ENCODE peak calls at places on chromosome 19, in four cellular contexts. M is hepatocyte, K is neuronal stem cell, B is IMR-90. O is an unnamed sample.

GRCh38 chr19:31600731-31601295 is 251.6 kb upstream of the TSHZ3 start:
- DNase-seq in M (no peak), K (no peak), B (no peak), O (no peak)

GRCh38 chr19:18379803-18380747 is 5.9 kb upstream of the GDF15 start:
- DNase-seq in M (peak), K (no peak), B (peak), O (peak)

GRCh38 chr19:7013678-7014077 is 7.6 kb downstream of the MBD3L2B start:
- DNase-seq in M (no peak), K (no peak), B (no peak), O (peak)

GRCh38 chr19:21498651-21499050 is 6.8 kb upstream of the ZNF429 start:
- DNase-seq in M (no peak), K (no peak), B (no peak), O (no peak)

GRCh38 chr19:34489175-34489574 is 7.6 kb downstream of the WTIP start:
- DNase-seq in M (no peak), K (no peak), B (no peak), O (no peak)

GRCh38 chr19:46065486-46065885 is 24.7 kb upstream of the IGFL4 start:
- DNase-seq in M (no peak), K (no peak), B (no peak), O (peak)

GRCh38 chr19:610801-611505 is 21.3 kb downstream of the HCN2 start:
- DNase-seq in M (no peak), K (no peak), B (peak), O (no peak)

GRCh38 chr19:1657632-1658445 is 5.4 kb upstream of the TCF3 start:
- DNase-seq in M (no peak), K (no peak), B (no peak), O (peak)

GRCh38 chr19:44141191-44142013 is at the start of gene ZNF234:
- DNase-seq in M (peak), K (peak), B (peak), O (peak)

GRCh38 chr19:52896431-52897148 is 845 bp downstream of the ZNF320 start:
- DNase-seq in M (peak), K (peak), B (peak), O (peak)

GRCh38 chr19:29663861-29664752 is 1.2 kb upstream of the PLEKHF1 start:
- DNase-seq in M (no peak), K (no peak), B (peak), O (peak)

GRCh38 chr19:17536957-17537356 is 18.5 kb upstream of the COLGALT1 start:
- DNase-seq in M (no peak), K (no peak), B (no peak), O (no peak)

GRCh38 chr19:35596366-35596999 is 10.5 kb downstream of the PMIS2 start:
- DNase-seq in M (no peak), K (no peak), B (no peak), O (no peak)

DNA sequence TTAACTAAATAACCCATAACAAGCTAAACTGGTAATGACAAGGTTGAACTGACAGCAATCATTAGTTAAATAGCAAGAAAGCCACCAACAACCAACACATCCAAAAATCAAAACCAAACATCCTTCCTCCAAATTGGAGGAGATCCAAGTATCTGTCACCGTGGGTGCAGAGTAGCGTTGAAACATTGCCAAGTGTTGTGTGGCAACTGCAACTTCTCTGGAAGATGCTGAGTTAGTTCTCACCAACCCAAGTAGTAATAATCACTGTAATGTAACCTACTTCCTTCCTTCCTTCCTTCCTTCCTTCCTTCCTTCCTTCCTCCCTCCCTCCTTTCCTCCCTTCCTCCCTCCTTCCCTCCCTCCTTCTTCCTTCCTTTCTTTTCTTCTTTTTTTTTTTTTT is 54.7 kb downstream of the TRPM4 start:
- DNase-seq in M (no peak), K (no peak), B (no peak), O (peak)
- H3K4me2 ChIP-seq in M (no peak), K (no peak), B (no peak), O (no peak)

GRCh38 chr19:47407417-47407774 is 11.9 kb downstream of the MEIS3 start:
- DNase-seq in M (no peak), K (no peak), B (no peak), O (no peak)
- H3K4me2 ChIP-seq in M (no peak), K (no peak), B (no peak), O (no peak)

GRCh38 chr19:8423821-8424223 is 10.7 kb downstream of the MARCHF2 start:
- DNase-seq in M (peak), K (peak), B (peak), O (peak)
- H3K4me2 ChIP-seq in M (peak), K (no peak), B (peak), O (peak)

GRCh38 chr19:4806384-4806783 is 14.8 kb downstream of the FEM1A start:
- DNase-seq in M (no peak), K (no peak), B (no peak), O (no peak)
- H3K4me2 ChIP-seq in M (no peak), K (no peak), B (no peak), O (no peak)

DNA sequence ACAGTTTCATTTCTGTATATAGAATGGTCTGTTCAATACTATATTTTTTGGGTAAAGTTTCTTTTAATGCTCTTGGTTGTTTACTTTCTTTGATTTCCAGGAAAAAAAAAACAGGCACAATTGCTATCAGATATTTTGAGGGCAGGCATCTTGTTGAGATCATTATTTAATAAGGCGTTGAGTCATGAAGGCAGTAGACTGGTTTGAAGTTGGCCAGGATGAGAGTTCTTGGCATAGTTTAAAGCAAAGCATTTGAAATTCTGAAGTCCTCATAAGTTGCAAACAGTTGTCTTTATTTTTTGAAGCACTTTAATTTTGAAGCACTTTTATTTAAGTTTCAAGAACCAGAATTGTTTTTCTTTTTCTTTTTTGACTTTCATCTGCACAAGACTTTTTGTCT is 2.6 kb upstream of the ZNF175 start:
- DNase-seq in M (no peak), K (no peak), B (no peak), O (peak)
- H3K4me2 ChIP-seq in M (no peak), K (no peak), B (no peak), O (peak)